ENCODE peak calls at places on chromosomes 1 and 21, in four cellular contexts. F is K562, I is GM12878, C is HepG2. U is an unnamed sample.
A peak's percentile ranks its signal among the peaks of the same experiment; 100 is the strongest.

GRCh38 chr1:19115082-19115808 is 94.8 kb downstream of the UBR4 start:
- DNase-seq in F (no peak), I (no peak), C (no peak), U (no peak)

GRCh38 chr21:45802956-45803612 is 159.6 kb downstream of the PCBP3 start:
- DNase-seq in F (no peak), I (no peak), C (no peak), U (no peak)

GRCh38 chr1:230752407-230752806 is 5.2 kb downstream of the CAPN9 start:
- DNase-seq in F (no peak), I (no peak), C (no peak), U (no peak)

GRCh38 chr1:176795929-176796328 is 333.0 kb downstream of the PAPPA2 start:
- DNase-seq in F (no peak), I (no peak), C (no peak), U (no peak)

GRCh38 chr1:83769594-83770321 is 229.2 kb downstream of the TTLL7 start:
- DNase-seq in F (no peak), I (no peak), C (no peak), U (no peak)

GRCh38 chr1:184790642-184791041 is 36.0 kb upstream of the EDEM3 start:
- DNase-seq in F (no peak), I (no peak), C (no peak), U (no peak)

GRCh38 chr1:37473431-37474050 is 839 bp upstream of the ZC3H12A start:
- DNase-seq in F (peak; percentile 75), I (no peak), C (no peak), U (no peak)

GRCh38 chr1:184622136-184622823 is 132.4 kb downstream of the EDEM3 start:
- DNase-seq in F (no peak), I (no peak), C (no peak), U (peak; percentile 83)

GRCh38 chr21:19290328-19290727 is 886.7 kb upstream of the TMPRSS15 start:
- DNase-seq in F (no peak), I (no peak), C (no peak), U (no peak)

GRCh38 chr1:25875154-25875855 is at the start of gene PAQR7:
- DNase-seq in F (peak; percentile 92), I (no peak), C (peak; percentile 67), U (peak; percentile 73)

GRCh38 chr1:244104309-244105060 is 53.4 kb downstream of the ZBTB18 start:
- DNase-seq in F (no peak), I (no peak), C (peak; percentile 48), U (no peak)

GRCh38 chr1:11289064-11289463 is 16.1 kb downstream of the UBIAD1 start:
- DNase-seq in F (no peak), I (no peak), C (no peak), U (no peak)

GRCh38 chr1:82697965-82698364 is 897.2 kb downstream of the ADGRL2 start:
- DNase-seq in F (no peak), I (no peak), C (no peak), U (no peak)

GRCh38 chr1:82695443-82695842 is 894.7 kb downstream of the ADGRL2 start:
- DNase-seq in F (no peak), I (no peak), C (no peak), U (no peak)

GRCh38 chr1:82704393-82704792 is 903.7 kb downstream of the ADGRL2 start:
- DNase-seq in F (no peak), I (no peak), C (no peak), U (no peak)

GRCh38 chr1:82704966-82705365 is 904.2 kb downstream of the ADGRL2 start:
- DNase-seq in F (no peak), I (no peak), C (no peak), U (no peak)

DNA sequence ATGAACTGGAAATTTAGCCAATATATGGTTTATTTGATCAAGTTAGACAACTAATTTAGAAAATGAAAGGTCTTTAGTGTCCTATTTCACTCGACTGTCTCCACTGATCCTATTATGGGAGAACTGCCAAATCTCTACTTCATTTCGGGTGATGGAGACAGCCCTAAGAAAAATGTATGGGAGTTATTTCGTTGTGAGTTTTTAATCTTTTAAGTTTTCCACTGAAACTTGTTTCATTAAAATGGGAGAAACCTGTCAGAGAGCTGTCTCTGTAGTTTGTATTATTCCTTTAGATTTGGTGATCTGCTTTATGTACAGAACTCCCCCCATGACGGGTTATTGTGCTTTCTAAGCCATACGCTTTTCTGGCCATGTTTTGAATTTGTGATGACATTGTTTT is 899.7 kb downstream of the ADGRL2 start:
- DNase-seq in F (no peak), I (no peak), C (no peak), U (no peak)
- TF ChIP-seq TARDBP in F (no peak), I (no peak), C (no peak), U (no peak)

GRCh38 chr1:86517336-86517735 is 29.5 kb upstream of the CLCA4 start:
- DNase-seq in F (no peak), I (no peak), C (no peak), U (no peak)

GRCh38 chr1:86521522-86521891 is 25.4 kb upstream of the CLCA4 start:
- DNase-seq in F (no peak), I (no peak), C (no peak), U (no peak)

GRCh38 chr1:86516366-86516765 is 30.5 kb upstream of the CLCA4 start:
- DNase-seq in F (no peak), I (no peak), C (no peak), U (no peak)

GRCh38 chr1:86520789-86521521 is 25.9 kb upstream of the CLCA4 start:
- DNase-seq in F (no peak), I (no peak), C (no peak), U (no peak)

DNA sequence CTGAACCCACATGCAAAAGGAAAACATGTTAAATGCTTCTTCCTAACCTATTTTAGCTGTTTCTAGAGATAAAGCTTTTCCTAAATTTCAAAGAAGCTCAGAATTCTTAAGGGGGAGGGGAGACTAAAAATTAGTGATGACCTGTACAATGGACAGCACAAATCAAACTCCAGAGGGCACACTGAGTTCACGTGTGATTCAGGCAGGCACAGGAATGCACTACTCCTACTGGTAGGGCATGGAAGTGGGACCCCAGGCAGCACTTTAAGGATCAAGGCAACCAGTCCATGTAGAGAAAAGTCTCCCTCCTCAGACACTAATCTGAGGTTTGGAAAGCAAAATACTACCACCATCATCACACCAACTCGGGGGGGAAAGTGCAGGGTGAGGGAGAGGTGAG is 31.3 kb upstream of the CLCA4 start:
- DNase-seq in F (peak; percentile 25), I (no peak), C (peak; percentile 50), U (peak; percentile 64)
- TF ChIP-seq TARDBP in F (no peak), I (no peak), C (no peak), U (no peak)

GRCh38 chr1:172054172-172054571 is 212.9 kb downstream of the DNM3 start:
- DNase-seq in F (no peak), I (no peak), C (no peak), U (peak; percentile 10)
- TF ChIP-seq TARDBP in F (no peak), I (no peak), C (no peak), U (no peak)

GRCh38 chr1:3912809-3913685 is 13.0 kb upstream of the C1orf174 start:
- DNase-seq in F (peak; percentile 45), I (no peak), C (no peak), U (no peak)
- TF ChIP-seq TARDBP in F (no peak), I (no peak), C (no peak), U (no peak)

DNA sequence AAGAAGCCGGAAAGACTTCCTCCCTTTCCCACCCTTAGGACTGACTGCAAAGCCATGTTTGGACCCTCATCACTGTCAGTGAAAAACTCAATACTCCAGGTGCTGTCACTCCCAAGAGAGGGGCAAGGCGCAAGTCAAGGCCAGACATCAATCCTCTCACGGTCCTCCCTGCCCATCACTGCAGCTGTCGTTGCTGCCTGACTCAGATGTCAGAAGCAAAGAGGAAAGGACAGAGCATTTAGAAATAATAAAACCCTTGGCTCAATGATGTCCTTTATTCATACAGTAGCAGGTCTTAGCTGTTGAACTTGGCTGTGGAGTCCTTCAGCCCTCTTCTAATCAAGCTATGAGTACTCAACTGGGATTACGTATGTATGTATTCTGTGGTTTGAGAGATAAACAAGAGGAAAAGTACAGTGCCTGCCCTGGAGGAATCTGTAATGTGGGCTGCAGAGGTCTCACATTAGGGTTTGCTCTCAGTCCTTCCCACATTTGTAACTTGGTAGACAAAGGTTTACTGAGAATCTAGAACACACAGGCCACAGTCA is 13.5 kb downstream of the SUSD4 start:
- DNase-seq in F (no peak), I (no peak), C (no peak), U (no peak)
- TF ChIP-seq TARDBP in F (no peak), I (no peak), C (no peak), U (no peak)

DNA sequence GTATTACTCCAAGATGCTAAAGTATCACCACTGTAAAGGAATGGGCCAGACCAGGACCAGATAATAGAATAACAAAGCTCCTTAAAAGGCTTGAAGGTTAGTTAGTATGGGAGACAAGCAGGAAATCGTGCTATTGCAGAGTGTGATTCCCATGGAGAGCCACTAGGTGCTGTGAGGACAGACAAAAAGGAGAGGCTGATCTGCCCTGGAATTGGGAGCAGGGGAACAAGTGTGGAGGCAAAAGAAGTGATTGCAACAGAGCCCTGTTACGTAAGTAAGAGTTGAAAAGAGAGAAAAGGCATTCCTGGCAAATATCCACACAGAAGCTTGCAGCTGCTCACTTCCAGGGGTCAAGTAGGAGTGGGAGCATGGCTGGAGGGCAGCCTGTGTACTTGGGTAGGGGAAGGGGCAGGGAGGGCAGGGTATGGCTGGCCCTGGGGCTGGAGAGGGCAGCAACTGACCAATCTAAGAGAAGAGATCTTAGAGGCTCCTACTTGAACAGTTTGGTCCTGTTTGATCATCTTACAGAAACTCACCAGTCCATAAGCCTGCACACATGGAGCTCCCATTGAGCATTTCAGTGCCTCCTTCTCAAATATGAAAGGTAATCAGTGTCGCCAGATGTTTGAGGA is 207.7 kb upstream of the GJB5 start:
- DNase-seq in F (no peak), I (no peak), C (peak; percentile 37), U (peak; percentile 25)
- TF ChIP-seq TARDBP in F (no peak), I (no peak), C (no peak), U (no peak)

DNA sequence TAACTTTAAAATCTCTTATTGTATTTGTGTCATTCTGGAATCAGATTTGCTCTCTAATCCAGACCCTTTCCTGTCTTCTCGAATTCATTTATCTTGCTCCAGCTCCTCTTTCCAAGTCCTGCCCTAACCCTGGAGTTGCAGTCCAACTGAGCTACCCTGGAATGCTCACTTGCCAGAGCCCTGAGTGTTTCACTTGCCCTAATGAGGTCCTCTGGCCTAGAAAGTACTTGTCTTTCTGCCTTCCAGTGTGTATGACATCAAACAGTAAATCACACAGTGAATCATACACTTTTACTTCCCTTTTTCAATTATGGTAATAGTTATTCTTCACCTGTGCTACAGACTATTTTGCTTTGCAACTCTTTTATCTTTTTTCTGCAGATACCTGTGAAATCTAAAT is 96.9 kb downstream of the NEK7 start:
- DNase-seq in F (no peak), I (peak; percentile 50), C (no peak), U (no peak)
- TF ChIP-seq TARDBP in F (no peak), I (no peak), C (no peak), U (no peak)

GRCh38 chr1:1090424-1091343 is 16.6 kb upstream of the RNF223 start:
- DNase-seq in F (no peak), I (no peak), C (no peak), U (peak; percentile 5)

GRCh38 chr1:1092890-1093609 is 18.9 kb upstream of the RNF223 start:
- DNase-seq in F (no peak), I (no peak), C (no peak), U (peak; percentile 4)

GRCh38 chr1:1092149-1092855 is 18.2 kb upstream of the RNF223 start:
- DNase-seq in F (no peak), I (no peak), C (no peak), U (no peak)

GRCh38 chr1:1091344-1092148 is 17.4 kb upstream of the RNF223 start:
- DNase-seq in F (peak; percentile 93), I (no peak), C (no peak), U (peak; percentile 57)

GRCh38 chr1:1093610-1093943 is 19.5 kb upstream of the RNF223 start:
- DNase-seq in F (no peak), I (no peak), C (no peak), U (no peak)
- TF ChIP-seq TARDBP in F (no peak), I (no peak), C (no peak), U (no peak)